ENCODE peak calls at places on chromosomes 13 and 19, in five cellular contexts. C, O, A, S and H are unnamed samples.

GRCh38 chr19:6233827-6234511 is 45.8 kb downstream of the MLLT1 start:
- DNase-seq in C (peak), O (no peak), A (no peak), S (no peak), H (no peak)

GRCh38 chr13:39810091-39810877 is 154.8 kb downstream of the COG6 start:
- DNase-seq in C (no peak), O (no peak), A (no peak), S (no peak), H (no peak)

GRCh38 chr13:44311011-44311481 is 62.6 kb upstream of the SERP2 start:
- DNase-seq in C (no peak), O (peak), A (no peak), S (no peak), H (no peak)

GRCh38 chr19:34269968-34270621 is 15.7 kb downstream of the GARRE1 start:
- DNase-seq in C (peak), O (peak), A (no peak), S (no peak), H (no peak)

GRCh38 chr19:2421581-2422306 is 5.6 kb downstream of the TIMM13 start:
- DNase-seq in C (no peak), O (no peak), A (no peak), S (no peak), H (no peak)

GRCh38 chr13:98456423-98456845 is 120.5 kb downstream of the STK24 start:
- DNase-seq in C (no peak), O (no peak), A (no peak), S (no peak), H (no peak)

GRCh38 chr13:77207943-77208342 is 119.0 kb downstream of the MYCBP2 start:
- DNase-seq in C (no peak), O (no peak), A (peak), S (no peak), H (no peak)

GRCh38 chr19:38678891-38679494 is 31.5 kb downstream of the ACTN4 start:
- DNase-seq in C (no peak), O (no peak), A (no peak), S (no peak), H (no peak)

GRCh38 chr13:103883152-103883551 is 816.9 kb upstream of the SLC10A2 start:
- DNase-seq in C (peak), O (peak), A (peak), S (peak), H (peak)

GRCh38 chr13:40145139-40145538 is 489.7 kb downstream of the COG6 start:
- DNase-seq in C (no peak), O (no peak), A (no peak), S (no peak), H (no peak)

GRCh38 chr13:99998261-99998660 is 16.7 kb downstream of the ZIC2 start:
- DNase-seq in C (no peak), O (no peak), A (no peak), S (no peak), H (no peak)

GRCh38 chr13:26502826-26503225 is 54.7 kb upstream of the WASF3 start:
- DNase-seq in C (peak), O (no peak), A (no peak), S (no peak), H (peak)

GRCh38 chr19:16041571-16042386 is 34.5 kb upstream of the TPM4 start:
- DNase-seq in C (peak), O (peak), A (peak), S (peak), H (no peak)

GRCh38 chr13:48808689-48809088 is 155.0 kb downstream of the CYSLTR2 start:
- DNase-seq in C (no peak), O (no peak), A (no peak), S (no peak), H (no peak)

GRCh38 chr19:1066251-1066747 is 668 bp upstream of the ARHGAP45 start:
- DNase-seq in C (no peak), O (no peak), A (no peak), S (peak), H (no peak)

GRCh38 chr13:50116430-50116973 is 101.3 kb downstream of the KCNRG start:
- DNase-seq in C (no peak), O (no peak), A (no peak), S (no peak), H (no peak)

GRCh38 chr13:43799191-43799590 is 12.4 kb upstream of the ENOX1 start:
- DNase-seq in C (no peak), O (no peak), A (no peak), S (no peak), H (no peak)

GRCh38 chr19:2266183-2266993 is 10.2 kb upstream of the JSRP1 start:
- DNase-seq in C (peak), O (peak), A (no peak), S (no peak), H (peak)

GRCh38 chr19:39083599-39083982 is 577 bp upstream of the ACP7 start:
- DNase-seq in C (no peak), O (no peak), A (no peak), S (no peak), H (no peak)

GRCh38 chr19:1302534-1303239 is 17.0 kb downstream of the EFNA2 start:
- DNase-seq in C (no peak), O (no peak), A (no peak), S (no peak), H (no peak)

GRCh38 chr19:27833031-27833430 is 1379.9 kb downstream of the UQCRFS1 start:
- DNase-seq in C (no peak), O (no peak), A (no peak), S (no peak), H (no peak)

GRCh38 chr19:44430956-44431355 is 17.3 kb downstream of the ZNF229 start:
- DNase-seq in C (no peak), O (no peak), A (no peak), S (no peak), H (no peak)

GRCh38 chr19:51246153-51246552 is 4.7 kb upstream of the SIGLECL1 start:
- DNase-seq in C (no peak), O (no peak), A (no peak), S (no peak), H (no peak)

GRCh38 chr19:36401475-36401874 is 17.0 kb downstream of the ZFP82 start:
- DNase-seq in C (no peak), O (no peak), A (no peak), S (no peak), H (no peak)

GRCh38 chr19:7959209-7959608 is 15.7 kb upstream of the TIMM44 start:
- DNase-seq in C (no peak), O (no peak), A (no peak), S (no peak), H (no peak)

GRCh38 chr13:101698400-101698799 is 245.9 kb downstream of the ITGBL1 start:
- DNase-seq in C (no peak), O (no peak), A (no peak), S (no peak), H (no peak)

GRCh38 chr13:94950303-94950702 is 238.0 kb upstream of the SOX21 start:
- DNase-seq in C (no peak), O (no peak), A (no peak), S (no peak), H (no peak)

GRCh38 chr13:29594310-29594709 is 1.2 kb downstream of the SLC7A1 start:
- DNase-seq in C (peak), O (peak), A (no peak), S (peak), H (no peak)

GRCh38 chr13:51004918-51005460 is 95.4 kb downstream of the RNASEH2B start:
- DNase-seq in C (no peak), O (no peak), A (no peak), S (no peak), H (no peak)

GRCh38 chr19:45175663-45176345 is 2.2 kb downstream of the TRAPPC6A start:
- DNase-seq in C (no peak), O (no peak), A (no peak), S (no peak), H (no peak)

GRCh38 chr19:5504115-5504514 is 48.9 kb downstream of the ZNRF4 start:
- DNase-seq in C (no peak), O (no peak), A (no peak), S (no peak), H (no peak)

GRCh38 chr13:107881362-107881761 is 334.0 kb downstream of the LIG4 start:
- DNase-seq in C (no peak), O (no peak), A (no peak), S (no peak), H (no peak)

GRCh38 chr13:75513271-75513670 is 24.4 kb downstream of the COMMD6 start:
- DNase-seq in C (no peak), O (no peak), A (no peak), S (no peak), H (no peak)

GRCh38 chr13:101065314-101065713 is 351.0 kb downstream of the NALCN start:
- DNase-seq in C (no peak), O (no peak), A (peak), S (no peak), H (no peak)

GRCh38 chr13:92346046-92346445 is 880.6 kb upstream of the GPC6 start:
- DNase-seq in C (no peak), O (no peak), A (no peak), S (peak), H (no peak)

GRCh38 chr13:114080739-114081561 is 51.5 kb downstream of the RASA3 start:
- DNase-seq in C (peak), O (peak), A (no peak), S (no peak), H (no peak)

GRCh38 chr19:2324220-2324948 is 4.0 kb downstream of the LSM7 start:
- DNase-seq in C (no peak), O (no peak), A (no peak), S (no peak), H (no peak)

GRCh38 chr13:101202590-101202989 is 213.7 kb downstream of the NALCN start:
- DNase-seq in C (no peak), O (no peak), A (no peak), S (no peak), H (no peak)

GRCh38 chr13:46542833-46543232 is 10.1 kb upstream of the LRCH1 start:
- DNase-seq in C (no peak), O (no peak), A (no peak), S (no peak), H (no peak)

GRCh38 chr13:60139272-60139671 is 24.5 kb downstream of the DIAPH3 start:
- DNase-seq in C (no peak), O (no peak), A (no peak), S (no peak), H (no peak)
- H3K4me3 ChIP-seq in C (no peak), O (no peak), A (no peak), S (no peak), H (no peak)

GRCh38 chr19:43425567-43426392 is 11.1 kb downstream of the TEX101 start:
- DNase-seq in C (no peak), O (no peak), A (no peak), S (peak), H (peak)
- TF ChIP-seq CTCF in C (no peak), O (no peak), A (peak), S (peak), H (peak)

GRCh38 chr13:19861762-19862161 is 1.7 kb downstream of the ZMYM5 start:
- DNase-seq in C (no peak), O (no peak), A (no peak), S (no peak), H (no peak)
- H3K4me3 ChIP-seq in C (peak), O (peak), A (peak), S (peak), H (peak)

DNA sequence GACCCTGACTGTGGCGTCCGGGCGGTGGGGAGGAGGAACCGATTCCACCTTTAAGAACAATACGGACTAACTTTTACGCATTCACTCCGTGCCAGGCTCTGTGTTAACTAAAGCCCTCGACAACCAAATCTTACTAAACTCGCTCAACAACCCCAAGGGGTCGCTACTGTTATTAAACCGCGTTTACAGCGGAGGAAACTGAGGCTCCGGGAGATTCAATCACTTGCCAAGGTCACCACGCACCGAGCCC is 1.2 kb downstream of the SAMD1 start:
- DNase-seq in C (no peak), O (no peak), A (no peak), S (no peak), H (no peak)
- TF ChIP-seq CTCF in C (no peak), O (no peak), A (peak), S (peak), H (peak)

GRCh38 chr13:112072531-112073244 is 5.7 kb downstream of the SOX1 start:
- DNase-seq in C (no peak), O (no peak), A (no peak), S (peak), H (no peak)

GRCh38 chr13:112071902-112072530 is 5.1 kb downstream of the SOX1 start:
- DNase-seq in C (no peak), O (no peak), A (no peak), S (no peak), H (no peak)

GRCh38 chr13:112073245-112074138 is 6.5 kb downstream of the SOX1 start:
- DNase-seq in C (no peak), O (no peak), A (no peak), S (peak), H (no peak)

GRCh38 chr13:112071011-112071901 is 4.3 kb downstream of the SOX1 start:
- DNase-seq in C (no peak), O (no peak), A (no peak), S (no peak), H (no peak)

DNA sequence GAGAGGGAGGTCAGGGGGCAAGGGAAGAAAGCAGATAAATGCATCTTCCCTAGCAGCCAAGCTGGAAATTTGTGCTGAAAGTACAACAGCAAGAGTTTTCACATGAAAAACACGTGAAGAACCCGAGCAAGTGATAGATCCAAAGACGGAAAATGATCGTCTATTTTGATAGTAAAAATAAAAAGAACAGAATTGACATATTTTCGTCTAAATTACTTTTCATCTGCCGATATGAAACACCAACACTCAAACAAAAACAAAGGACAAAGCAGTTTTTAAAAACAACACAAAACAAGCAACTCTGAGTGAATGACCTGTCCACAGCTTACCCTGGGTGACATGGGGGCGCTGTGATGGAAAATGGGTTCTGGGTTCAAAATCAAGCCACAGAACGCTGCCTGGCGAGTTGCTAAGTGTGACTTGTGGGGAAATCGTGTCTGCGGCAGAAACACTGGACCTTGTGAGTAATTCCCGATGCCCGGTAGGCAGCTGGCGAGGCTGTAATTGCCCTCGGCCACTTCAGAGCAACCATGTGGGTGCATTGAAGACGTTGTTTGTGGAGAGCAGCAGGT is 7.3 kb downstream of the SOX1 start:
- DNase-seq in C (no peak), O (no peak), A (no peak), S (no peak), H (no peak)
- H3K4me3 ChIP-seq in C (no peak), O (no peak), A (no peak), S (no peak), H (no peak)